ENCODE peak calls at places on chromosome 20, in eight cellular contexts. One of them, this sample, is unnamed.

GRCh38 chr20:56517641-56518040 is 6.9 kb upstream of the FAM209A start:
- DNase-seq in CD8-positive, alpha-beta memory T cell: no peak
- DNase-seq in HL-60: no peak
- DNase-seq in WERI-Rb-1: no peak
- DNase-seq in heart right ventricle: no peak
- DNase-seq in hepatic stellate cell: no peak
- DNase-seq in iris pigment epithelial cell: no peak
- DNase-seq in G401: no peak
- DNase-seq in this sample: no peak

GRCh38 chr20:41181567-41181966 is 44.2 kb downstream of the PLCG1 start:
- DNase-seq in WERI-Rb-1: no peak
- DNase-seq in HL-60: no peak
- DNase-seq in iris pigment epithelial cell: no peak
- DNase-seq in heart right ventricle: no peak
- DNase-seq in hepatic stellate cell: no peak
- DNase-seq in CD8-positive, alpha-beta memory T cell: no peak
- DNase-seq in G401: peak
- DNase-seq in this sample: no peak

GRCh38 chr20:34794006-34794585 is 31.4 kb downstream of the NCOA6 start:
- DNase-seq in CD8-positive, alpha-beta memory T cell: no peak
- DNase-seq in iris pigment epithelial cell: no peak
- DNase-seq in G401: no peak
- DNase-seq in heart right ventricle: no peak
- DNase-seq in hepatic stellate cell: no peak
- DNase-seq in WERI-Rb-1: no peak
- DNase-seq in HL-60: no peak
- DNase-seq in this sample: no peak

GRCh38 chr20:53786445-53787267 is 193.0 kb upstream of the ZNF217 start:
- DNase-seq in hepatic stellate cell: no peak
- DNase-seq in heart right ventricle: no peak
- DNase-seq in WERI-Rb-1: no peak
- DNase-seq in CD8-positive, alpha-beta memory T cell: no peak
- DNase-seq in iris pigment epithelial cell: no peak
- DNase-seq in G401: no peak
- DNase-seq in HL-60: no peak
- DNase-seq in this sample: peak

GRCh38 chr20:42567409-42567808 is 622.3 kb downstream of the PTPRT start:
- DNase-seq in WERI-Rb-1: no peak
- DNase-seq in iris pigment epithelial cell: no peak
- DNase-seq in heart right ventricle: no peak
- DNase-seq in CD8-positive, alpha-beta memory T cell: no peak
- DNase-seq in HL-60: no peak
- DNase-seq in G401: no peak
- DNase-seq in hepatic stellate cell: no peak
- DNase-seq in this sample: no peak

GRCh38 chr20:62686869-62687830 is 21.5 kb upstream of the NTSR1 start:
- DNase-seq in heart right ventricle: no peak
- DNase-seq in hepatic stellate cell: no peak
- DNase-seq in WERI-Rb-1: no peak
- DNase-seq in HL-60: no peak
- DNase-seq in CD8-positive, alpha-beta memory T cell: no peak
- DNase-seq in G401: no peak
- DNase-seq in iris pigment epithelial cell: no peak
- DNase-seq in this sample: no peak

GRCh38 chr20:49674383-49675352 is 39.0 kb downstream of the B4GALT5 start:
- DNase-seq in HL-60: no peak
- DNase-seq in WERI-Rb-1: no peak
- DNase-seq in heart right ventricle: no peak
- DNase-seq in CD8-positive, alpha-beta memory T cell: no peak
- DNase-seq in hepatic stellate cell: peak
- DNase-seq in iris pigment epithelial cell: peak
- DNase-seq in G401: no peak
- DNase-seq in this sample: peak

GRCh38 chr20:58600756-58601155 is 50.3 kb upstream of the STX16 start:
- DNase-seq in G401: no peak
- DNase-seq in WERI-Rb-1: no peak
- DNase-seq in iris pigment epithelial cell: no peak
- DNase-seq in HL-60: no peak
- DNase-seq in heart right ventricle: no peak
- DNase-seq in CD8-positive, alpha-beta memory T cell: no peak
- DNase-seq in hepatic stellate cell: no peak
- DNase-seq in this sample: no peak

GRCh38 chr20:51388756-51389542 is 153.6 kb downstream of the NFATC2 start:
- DNase-seq in heart right ventricle: no peak
- DNase-seq in G401: no peak
- DNase-seq in iris pigment epithelial cell: peak
- DNase-seq in CD8-positive, alpha-beta memory T cell: no peak
- DNase-seq in WERI-Rb-1: no peak
- DNase-seq in HL-60: no peak
- DNase-seq in hepatic stellate cell: no peak
- DNase-seq in this sample: peak

GRCh38 chr20:9408422-9409300 is 105.7 kb upstream of the LAMP5 start:
- DNase-seq in heart right ventricle: no peak
- DNase-seq in WERI-Rb-1: no peak
- DNase-seq in iris pigment epithelial cell: peak
- DNase-seq in G401: peak
- DNase-seq in hepatic stellate cell: no peak
- DNase-seq in CD8-positive, alpha-beta memory T cell: no peak
- DNase-seq in HL-60: no peak
- DNase-seq in this sample: peak

GRCh38 chr20:62089393-62089792 is 23.7 kb upstream of the TAF4 start:
- DNase-seq in iris pigment epithelial cell: no peak
- DNase-seq in CD8-positive, alpha-beta memory T cell: no peak
- DNase-seq in heart right ventricle: no peak
- DNase-seq in HL-60: no peak
- DNase-seq in WERI-Rb-1: no peak
- DNase-seq in G401: no peak
- DNase-seq in hepatic stellate cell: no peak
- DNase-seq in this sample: peak

This sample was measured in GM23248.